ENCODE peak calls at places on chromosome 16, in ten cellular contexts. G is uterus, Y is transverse colon, F is spleen, W is K562, A is IMR-90, N is A549, J is right lobe of liver, H is body of pancreas, M is testis. S is an unnamed sample.

GRCh38 chr16:47887496-47887895 is 268.3 kb downstream of the ABCC12 start:
- DNase-seq in W (no peak), N (peak; percentile 15), M (no peak), J (no peak), Y (no peak), F (no peak), A (peak; percentile 33), G (no peak), H (no peak), S (no peak)

GRCh38 chr16:47323241-47323640 is 137.6 kb downstream of the ITFG1 start:
- DNase-seq in Y (no peak), M (no peak), N (no peak), F (no peak), W (no peak), J (no peak), G (no peak), A (no peak), H (no peak), S (no peak)

GRCh38 chr16:58499092-58499511 is 841 bp upstream of the NDRG4 start:
- DNase-seq in F (peak; percentile 70), J (no peak), H (no peak), Y (no peak), W (no peak), A (no peak), M (no peak), N (no peak), G (no peak), S (no peak)

GRCh38 chr16:81814751-81815428 is 35.8 kb downstream of the PLCG2 start:
- DNase-seq in F (peak; percentile 67), Y (no peak), M (no peak), H (no peak), J (no peak), N (no peak), A (no peak), G (no peak), W (no peak), S (no peak)

GRCh38 chr16:62035115-62036092 is 834 bp downstream of the CDH8 start:
- DNase-seq in F (peak; percentile 50), W (no peak), J (no peak), G (no peak), A (no peak), Y (no peak), N (no peak), H (no peak), M (peak; percentile 49), S (no peak)

GRCh38 chr16:19935696-19936095 is 51.0 kb upstream of the GPRC5B start:
- DNase-seq in G (no peak), H (no peak), W (no peak), J (no peak), M (no peak), A (no peak), N (no peak), Y (no peak), F (no peak), S (no peak)

GRCh38 chr16:54062361-54063346 is 223.9 kb downstream of the IRX3 start:
- DNase-seq in Y (no peak), J (no peak), W (no peak), H (no peak), N (no peak), M (no peak), A (no peak), G (no peak), F (no peak), S (no peak)

GRCh38 chr16:89241187-89242003 is 23.9 kb downstream of the ZNF778 start:
- DNase-seq in F (peak; percentile 94), A (peak; percentile 82), Y (peak; percentile 74), J (peak; percentile 73), W (peak; percentile 86), M (peak; percentile 75), G (peak; percentile 75), N (peak; percentile 80), H (peak; percentile 62), S (peak; percentile 62)

GRCh38 chr16:56513972-56514371 is 5.9 kb downstream of the BBS2 start:
- DNase-seq in Y (peak; percentile 60), N (peak; percentile 51), W (peak; percentile 69), H (peak; percentile 65), F (no peak), A (peak; percentile 74), G (peak; percentile 30), M (peak; percentile 41), J (peak; percentile 59), S (no peak)

GRCh38 chr16:86970726-86971125 is 346.5 kb downstream of the C16orf95 start:
- DNase-seq in W (no peak), M (no peak), N (no peak), H (no peak), Y (no peak), A (no peak), F (peak; percentile 34), G (no peak), J (no peak), S (no peak)

GRCh38 chr16:77775911-77776909 is 12.2 kb upstream of the VAT1L start:
- DNase-seq in W (no peak), Y (no peak), N (no peak), G (no peak), H (no peak), F (no peak), J (peak; percentile 83), M (no peak), A (peak; percentile 65), S (no peak)

GRCh38 chr16:54265558-54266213 is 20.9 kb downstream of the IRX3 start:
- DNase-seq in M (no peak), Y (no peak), J (peak; percentile 14), A (no peak), G (no peak), W (no peak), F (no peak), H (no peak), N (no peak), S (peak; percentile 40)

GRCh38 chr16:81945665-81946064 is 65.6 kb downstream of the SDR42E1 start:
- DNase-seq in N (no peak), M (no peak), F (no peak), G (no peak), A (peak; percentile 12), W (no peak), H (no peak), J (no peak), Y (no peak), S (no peak)

GRCh38 chr16:69848635-69849545 is 86.8 kb downstream of the WWP2 start:
- DNase-seq in Y (peak; percentile 88), J (peak; percentile 62), N (no peak), H (peak; percentile 90), A (peak; percentile 96), F (peak; percentile 83), W (no peak), M (peak; percentile 79), G (peak; percentile 82), S (peak; percentile 88)

GRCh38 chr16:17972460-17972943 is 364.0 kb downstream of the NPIPA8 start:
- DNase-seq in H (peak; percentile 5), N (no peak), Y (no peak), A (no peak), W (no peak), J (no peak), M (no peak), F (no peak), G (no peak), S (peak; percentile 31)

GRCh38 chr16:74169687-74170522 is 126.7 kb upstream of the PSMD7 start:
- DNase-seq in W (no peak), F (no peak), M (no peak), J (no peak), Y (no peak), A (peak; percentile 79), N (no peak), G (no peak), H (peak; percentile 9), S (no peak)

GRCh38 chr16:42069-42457 is 11.3 kb downstream of the POLR3K start:
- DNase-seq in F (no peak), M (no peak), J (no peak), H (no peak), Y (no peak), G (no peak), W (peak; percentile 52), A (no peak), N (no peak), S (no peak)
- H3K4me3 ChIP-seq in F (no peak overlapping the region), M (peak overlapping the region; percentile 41), J (no peak overlapping the region), H (no peak overlapping the region), Y (no peak overlapping the region), G (peak overlapping the region; percentile 28), W (no peak overlapping the region), A (no peak overlapping the region), N (no peak overlapping the region), S (no peak overlapping the region)

DNA sequence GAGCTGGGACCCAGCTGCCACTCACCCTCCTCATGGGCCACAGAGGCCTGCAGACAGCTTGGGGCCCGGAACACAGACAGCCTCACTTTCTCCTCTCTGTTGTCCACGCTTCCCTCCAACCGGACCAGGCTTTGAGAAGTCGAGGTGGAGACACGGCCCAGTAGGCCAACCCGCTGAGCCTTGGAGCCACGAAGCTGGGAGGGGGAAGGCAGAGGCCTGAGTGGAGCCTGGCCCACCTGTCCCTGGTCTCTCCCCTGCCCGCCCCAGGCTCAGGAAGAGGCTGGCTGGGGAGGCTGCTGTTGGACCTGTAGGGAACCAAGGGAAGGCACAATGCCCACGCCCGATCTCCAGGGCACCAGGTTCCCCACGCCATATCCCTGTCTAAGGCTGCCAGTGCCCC is 48.1 kb downstream of the RMI2 start:
- DNase-seq in J (no peak), H (no peak), G (no peak), Y (no peak), W (no peak), A (no peak), M (no peak), F (peak; percentile 60), N (no peak), S (no peak)
- TF ChIP-seq CTCF in J (no peak), H (no peak), G (no peak), Y (no peak), W (no peak), A (no peak), M (no peak), F (no peak), N (no peak), S (no peak)

DNA sequence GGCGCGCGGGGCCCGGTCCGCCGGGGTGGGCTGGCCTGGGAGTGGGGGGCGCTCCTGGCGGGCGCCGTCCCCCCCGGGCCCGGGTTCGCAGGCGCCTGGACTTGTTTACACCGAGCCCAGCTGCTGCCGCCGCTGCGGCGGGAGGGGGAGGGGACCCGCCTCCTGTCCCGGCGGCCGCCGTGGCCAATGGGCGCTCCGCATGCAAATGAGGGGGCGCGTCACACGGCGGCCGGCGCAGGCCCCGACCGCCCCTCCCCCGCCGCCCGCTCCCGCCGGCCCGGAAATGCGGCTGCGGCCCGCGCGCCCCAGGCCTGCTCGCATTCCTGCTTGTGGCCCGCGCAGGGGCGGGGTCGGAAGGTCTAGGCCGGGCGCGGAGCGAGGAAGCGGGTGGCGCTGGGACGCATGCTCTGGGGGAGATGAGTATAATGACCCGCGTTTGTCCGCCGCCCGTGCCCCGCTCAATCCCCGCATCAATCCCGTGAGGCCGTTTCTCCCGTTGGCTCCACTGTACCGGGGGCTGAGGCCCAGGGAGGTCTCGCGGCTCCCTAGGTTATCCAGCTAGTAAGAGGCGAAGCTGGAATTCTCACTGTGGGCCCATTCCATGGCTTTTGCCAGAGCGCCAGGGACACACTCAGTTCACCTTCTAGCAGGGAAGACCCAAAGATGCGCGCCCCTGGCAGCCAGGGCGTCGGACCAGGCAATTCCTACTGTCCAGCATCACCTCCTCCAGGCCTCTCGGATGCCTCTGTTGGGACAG is at the start of gene YPEL3:
- DNase-seq in F (peak; percentile 98), H (peak; percentile 97), Y (peak; percentile 96), M (peak; percentile 95), W (peak; percentile 93), N (peak; percentile 88), G (peak; percentile 93), A (peak; percentile 86), J (peak; percentile 96), S (peak; percentile 97)
- TF ChIP-seq POLR2A in F (peak; percentile 21), H (peak; percentile 76), Y (peak; percentile 56), M (peak; percentile 21), W (peak; percentile 71), N (peak; percentile 22), G (peak; percentile 97), A (no peak), J (peak; percentile 57), S (no peak)

GRCh38 chr16:1505912-1506311 is 12.8 kb downstream of the TELO2 start:
- DNase-seq in F (no peak), H (no peak), M (no peak), G (no peak), J (no peak), N (no peak), Y (no peak), A (no peak), W (no peak), S (no peak)
- H3K4me3 ChIP-seq in F (no peak overlapping the region), H (no peak overlapping the region), M (no peak overlapping the region), G (no peak overlapping the region), J (no peak overlapping the region), N (no peak overlapping the region), Y (no peak overlapping the region), A (no peak overlapping the region), W (no peak overlapping the region), S (no peak overlapping the region)

S was measured in lower leg skin.